ENCODE peak calls at places on chromosomes 1 and 21, in eight cellular contexts. P is stomach; D is MM.1S; N is lung; U is CD8-positive, alpha-beta T cell; L is K562; Z is gastrocnemius medialis; I is fibroblast of lung. F is an unnamed sample. For H3K27me3, the result is how much of the 10 kb centered on the place peaks cover.

GRCh38 chr1:84782311-84782771 is 92.1 kb upstream of the SSX2IP start:
- DNase-seq in P (peak), D (peak), N (peak), U (peak), L (peak), Z (no peak), I (peak), F (peak)

GRCh38 chr1:41449326-41449921 is 35.1 kb downstream of the EDN2 start:
- DNase-seq in P (no peak), D (no peak), N (no peak), U (no peak), L (no peak), Z (no peak), I (no peak), F (no peak)

GRCh38 chr1:64969305-64970066 is 3.1 kb upstream of the JAK1 start:
- DNase-seq in P (no peak), D (no peak), N (no peak), U (no peak), L (peak), Z (no peak), I (peak), F (no peak)

GRCh38 chr1:44293761-44294315 is 61.2 kb downstream of the ERI3 start:
- DNase-seq in P (peak), D (no peak), N (no peak), U (no peak), L (no peak), Z (peak), I (no peak), F (no peak)

GRCh38 chr1:19720973-19721372 is 56.3 kb downstream of the HTR6 start:
- DNase-seq in P (no peak), D (no peak), N (no peak), U (no peak), L (no peak), Z (no peak), I (no peak), F (no peak)

GRCh38 chr1:42014823-42015222 is 96.1 kb upstream of the HIVEP3 start:
- DNase-seq in P (no peak), D (no peak), N (no peak), U (no peak), L (no peak), Z (no peak), I (no peak), F (no peak)

GRCh38 chr1:24805534-24806301 is 60.5 kb downstream of the CLIC4 start:
- DNase-seq in P (no peak), D (no peak), N (no peak), U (no peak), L (no peak), Z (peak), I (peak), F (no peak)

GRCh38 chr1:217134857-217135568 is 411.8 kb upstream of the ESRRG start:
- DNase-seq in P (no peak), D (peak), N (no peak), U (no peak), L (no peak), Z (no peak), I (peak), F (no peak)

GRCh38 chr21:45207839-45208626 is 79.7 kb downstream of the POFUT2 start:
- DNase-seq in P (no peak), D (no peak), N (no peak), U (no peak), L (no peak), Z (no peak), I (no peak), F (no peak)

GRCh38 chr1:103275725-103276124 is 167.4 kb upstream of the COL11A1 start:
- DNase-seq in P (no peak), D (no peak), N (no peak), U (no peak), L (no peak), Z (no peak), I (peak), F (no peak)

GRCh38 chr1:41164727-41165126 is 77.4 kb downstream of the SCMH1 start:
- DNase-seq in P (no peak), D (no peak), N (no peak), U (no peak), L (no peak), Z (no peak), I (no peak), F (no peak)

GRCh38 chr1:66751160-66751559 is 1.1 kb upstream of the DYNLT5 start:
- DNase-seq in P (no peak), D (no peak), N (no peak), U (no peak), L (no peak), Z (no peak), I (no peak), F (no peak)

GRCh38 chr1:176880954-176881595 is 283.4 kb downstream of the ASTN1 start:
- DNase-seq in P (peak), D (peak), N (peak), U (no peak), L (peak), Z (peak), I (peak), F (no peak)

GRCh38 chr1:223609961-223610360 is 55.5 kb downstream of the CAPN8 start:
- DNase-seq in P (no peak), D (no peak), N (no peak), U (no peak), L (no peak), Z (no peak), I (no peak), F (no peak)

GRCh38 chr1:170126691-170127090 is 19.1 kb upstream of the NTMT2 start:
- DNase-seq in P (no peak), D (no peak), N (no peak), U (no peak), L (no peak), Z (no peak), I (peak), F (peak)

GRCh38 chr1:44664730-44665370 is 9.4 kb downstream of the TMEM53 start:
- DNase-seq in P (no peak), D (no peak), N (no peak), U (no peak), L (no peak), Z (no peak), I (no peak), F (no peak)

GRCh38 chr1:176515310-176515709 is 52.3 kb downstream of the PAPPA2 start:
- DNase-seq in P (no peak), D (no peak), N (no peak), U (no peak), L (no peak), Z (peak), I (no peak), F (no peak)

GRCh38 chr21:34630536-34631143 is 15.7 kb upstream of the RCAN1 start:
- DNase-seq in P (no peak), D (peak), N (no peak), U (no peak), L (peak), Z (no peak), I (peak), F (no peak)

GRCh38 chr1:21669287-21670058 is at the start of gene RAP1GAP:
- DNase-seq in P (peak), D (no peak), N (no peak), U (no peak), L (peak), Z (no peak), I (no peak), F (no peak)

GRCh38 chr1:91894036-91894761 is 8.2 kb upstream of the TGFBR3 start:
- DNase-seq in P (no peak), D (no peak), N (no peak), U (no peak), L (no peak), Z (no peak), I (peak), F (no peak)

GRCh38 chr1:6580588-6581270 is 935 bp downstream of the ZBTB48 start:
- DNase-seq in P (no peak), D (no peak), N (no peak), U (no peak), L (peak), Z (no peak), I (no peak), F (no peak)

GRCh38 chr1:239421810-239422209 is 35.4 kb downstream of the CHRM3 start:
- DNase-seq in P (no peak), D (no peak), N (no peak), U (no peak), L (no peak), Z (no peak), I (no peak), F (no peak)

GRCh38 chr1:79197421-79197820 is 190.9 kb upstream of the ADGRL4 start:
- DNase-seq in P (no peak), D (no peak), N (no peak), U (no peak), L (no peak), Z (no peak), I (peak), F (no peak)

GRCh38 chr1:194339451-194339850 is 1153.0 kb upstream of the B3GALT2 start:
- DNase-seq in P (no peak), D (no peak), N (no peak), U (no peak), L (no peak), Z (no peak), I (no peak), F (no peak)

GRCh38 chr1:212635141-212635601 is 26.6 kb downstream of the ATF3 start:
- DNase-seq in P (no peak), D (peak), N (no peak), U (no peak), L (no peak), Z (no peak), I (peak), F (peak)

GRCh38 chr1:16178596-16179497 is 23.0 kb upstream of the EPHA2 start:
- DNase-seq in P (peak), D (no peak), N (peak), U (no peak), L (no peak), Z (no peak), I (no peak), F (no peak)

GRCh38 chr1:91885331-91885715 is 628 bp downstream of the TGFBR3 start:
- DNase-seq in P (peak), D (peak), N (peak), U (no peak), L (peak), Z (no peak), I (no peak), F (peak)

GRCh38 chr1:224498574-224499170 is 64.1 kb upstream of the WDR26 start:
- DNase-seq in P (no peak), D (no peak), N (no peak), U (no peak), L (no peak), Z (no peak), I (peak), F (no peak)

GRCh38 chr1:81304187-81304586 is 496.5 kb upstream of the ADGRL2 start:
- DNase-seq in P (no peak), D (no peak), N (no peak), U (no peak), L (no peak), Z (no peak), I (peak), F (no peak)

GRCh38 chr1:38119000-38119399 is 72.4 kb upstream of the POU3F1 start:
- DNase-seq in P (no peak), D (no peak), N (no peak), U (no peak), L (no peak), Z (no peak), I (no peak), F (no peak)

GRCh38 chr21:34154878-34155277 is 81.5 kb downstream of the MRPS6 start:
- DNase-seq in P (no peak), D (no peak), N (no peak), U (no peak), L (no peak), Z (peak), I (no peak), F (no peak)

DNA sequence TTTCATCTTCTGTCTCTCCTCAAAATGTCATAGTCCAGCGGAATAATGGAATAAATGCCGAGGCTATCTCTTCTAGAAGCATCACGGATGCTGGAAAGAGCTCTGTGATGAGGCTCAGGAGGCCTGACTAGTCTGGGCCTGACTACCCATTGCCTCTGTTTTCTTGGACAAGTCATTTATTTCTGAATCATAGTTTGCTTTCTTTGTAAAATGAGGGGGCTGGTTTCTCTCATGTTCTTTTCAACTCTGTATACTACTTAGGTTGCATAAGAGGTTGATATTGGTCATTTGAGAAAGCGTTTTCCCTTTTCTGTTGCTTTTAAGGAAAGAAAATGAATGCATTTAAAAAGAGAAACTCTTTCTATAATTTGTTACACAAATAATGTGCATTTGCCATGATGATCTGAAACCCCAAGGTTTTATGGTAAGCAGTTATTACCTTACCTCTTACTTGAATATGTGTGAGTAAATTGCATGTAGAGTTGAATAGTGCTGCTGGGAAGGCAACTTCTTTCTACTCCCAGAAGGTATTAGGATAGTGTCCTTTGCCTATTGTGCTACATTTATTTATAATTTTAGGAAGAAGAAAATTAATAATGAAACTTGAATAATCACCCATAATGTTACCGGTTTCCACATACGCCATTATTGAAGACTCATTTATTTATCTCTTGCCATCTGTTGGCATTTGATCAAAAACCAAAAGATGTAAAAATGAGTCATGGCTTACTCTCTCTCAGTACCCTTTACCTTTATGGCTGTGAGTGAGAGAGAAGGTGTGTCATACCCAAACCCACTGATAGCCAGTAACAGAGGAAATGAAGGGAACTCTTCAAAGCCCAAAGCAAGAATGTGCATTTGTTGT is 179.1 kb downstream of the FASLG start:
- DNase-seq in P (no peak), D (no peak), N (no peak), U (no peak), L (no peak), Z (no peak), I (no peak), F (peak)
- H3K4me3 ChIP-seq in P (no peak), D (no peak), N (no peak), U (no peak), L (no peak), Z (no peak), I (no peak), F (no peak)

GRCh38 chr1:207918571-207918970 is 7.6 kb upstream of the CD34 start:
- DNase-seq in P (no peak), D (no peak), N (no peak), U (no peak), L (no peak), Z (no peak), I (no peak), F (no peak)

GRCh38 chr1:207919523-207920210 is 8.7 kb upstream of the CD34 start:
- DNase-seq in P (no peak), D (no peak), N (no peak), U (no peak), L (no peak), Z (no peak), I (peak), F (no peak)

GRCh38 chr1:207917086-207917485 is 6.2 kb upstream of the CD34 start:
- DNase-seq in P (no peak), D (no peak), N (no peak), U (no peak), L (no peak), Z (no peak), I (no peak), F (no peak)

GRCh38 chr1:207920481-207921050 is 9.6 kb upstream of the CD34 start:
- DNase-seq in P (no peak), D (no peak), N (no peak), U (no peak), L (no peak), Z (no peak), I (no peak), F (no peak)

DNA sequence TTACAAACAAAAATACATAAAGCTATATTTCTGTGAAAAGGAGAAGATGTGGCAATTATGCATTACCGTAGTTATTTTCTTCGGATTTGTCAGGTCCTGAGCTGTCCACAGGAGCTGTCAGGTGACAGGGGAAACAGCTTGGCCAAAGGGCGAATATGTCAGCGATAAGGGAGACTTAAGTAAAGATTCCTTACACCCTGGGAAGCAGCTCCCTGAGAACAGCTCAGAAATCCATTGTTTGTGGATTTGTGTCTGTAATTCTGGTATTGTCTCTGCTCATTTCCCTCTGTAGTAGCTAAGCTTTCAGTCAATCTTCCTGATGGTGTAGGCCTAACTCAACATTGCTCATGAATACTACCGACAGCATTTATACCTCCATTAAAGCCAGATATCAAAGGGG is 7.1 kb upstream of the CD34 start:
- DNase-seq in P (no peak), D (no peak), N (no peak), U (no peak), L (no peak), Z (no peak), I (no peak), F (no peak)
- H3K27me3 ChIP-seq in P (under half), D (under half), N (under half), U (under half), L (under half), Z (under half), I (under half), F (under half)

GRCh38 chr1:30778979-30779293 is 21.4 kb upstream of the LAPTM5 start:
- DNase-seq in P (no peak), D (no peak), N (no peak), U (no peak), L (no peak), Z (no peak), I (no peak), F (no peak)

GRCh38 chr1:30778156-30778978 is 20.8 kb upstream of the LAPTM5 start:
- DNase-seq in P (peak), D (no peak), N (no peak), U (no peak), L (peak), Z (no peak), I (peak), F (no peak)

GRCh38 chr1:30777060-30777905 is 19.7 kb upstream of the LAPTM5 start:
- DNase-seq in P (no peak), D (no peak), N (no peak), U (no peak), L (peak), Z (no peak), I (no peak), F (no peak)

GRCh38 chr1:30776097-30777059 is 18.8 kb upstream of the LAPTM5 start:
- DNase-seq in P (no peak), D (no peak), N (no peak), U (no peak), L (no peak), Z (no peak), I (no peak), F (no peak)

DNA sequence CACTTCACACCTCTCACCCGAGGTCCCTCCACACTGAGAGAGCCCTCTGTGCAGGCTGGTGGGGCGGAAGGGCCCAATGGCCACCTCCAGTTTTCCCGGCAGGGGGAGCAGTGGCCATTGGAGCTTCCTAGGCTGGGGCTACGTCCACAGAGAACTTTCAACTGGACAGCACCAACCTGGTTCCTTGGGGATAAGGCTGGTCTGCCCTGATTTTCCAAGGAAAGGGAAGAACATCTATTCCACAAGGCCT is 20.3 kb upstream of the LAPTM5 start:
- DNase-seq in P (no peak), D (no peak), N (no peak), U (no peak), L (peak), Z (no peak), I (no peak), F (no peak)
- TF ChIP-seq CTCF in P (no peak), D (peak), N (no peak), U (no peak), L (peak), Z (no peak), I (peak), F (no peak)

DNA sequence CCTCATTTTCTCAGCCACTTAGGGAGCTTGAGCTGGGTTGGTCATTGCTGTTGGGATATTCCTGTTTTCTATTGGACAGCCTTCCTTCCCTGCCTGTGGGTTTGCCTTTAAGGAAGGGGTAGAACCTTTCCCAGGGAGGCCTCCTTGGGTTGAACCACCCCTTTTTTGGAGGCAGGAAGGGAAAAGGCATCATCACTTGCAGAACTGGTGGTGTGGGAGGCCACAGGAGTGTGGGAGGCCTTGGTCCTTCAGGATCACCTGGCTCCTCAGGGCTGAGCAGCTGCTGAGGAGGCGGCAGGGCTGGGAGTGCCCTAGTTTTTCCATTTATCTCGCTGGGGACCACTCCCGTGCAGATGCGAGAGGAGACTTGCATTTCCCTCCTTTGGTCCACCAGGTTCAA is 667 bp upstream of the CYB561D1 start:
- DNase-seq in P (no peak), D (no peak), N (no peak), U (no peak), L (no peak), Z (no peak), I (no peak), F (no peak)
- H3K4me3 ChIP-seq in P (no peak), D (no peak), N (no peak), U (no peak), L (peak), Z (peak), I (no peak), F (no peak)

DNA sequence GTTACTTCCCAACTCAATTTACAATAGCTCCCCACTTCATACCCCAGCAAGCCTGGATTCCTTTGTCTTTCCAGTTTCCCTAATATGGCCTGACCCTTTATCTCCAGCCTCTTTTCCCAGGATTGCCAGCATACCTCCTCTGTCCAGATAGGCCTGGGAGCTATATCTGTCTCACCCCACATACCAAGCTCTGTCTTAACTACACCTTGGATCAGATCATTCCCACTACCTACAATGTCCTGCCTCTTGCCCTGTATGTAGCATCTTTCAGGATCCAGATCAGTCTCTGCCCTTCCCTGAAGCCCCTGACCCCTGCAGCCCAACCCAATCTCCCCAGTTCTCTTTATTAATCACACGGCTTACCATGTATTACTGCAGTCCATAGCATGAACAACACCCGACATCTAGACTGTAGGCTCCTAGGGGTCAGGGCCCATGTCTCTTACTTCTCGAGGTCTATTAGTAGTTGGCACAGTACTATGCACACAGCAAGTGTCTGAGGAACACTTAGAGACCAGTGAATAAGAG is 26.9 kb downstream of the CAMK1G start:
- DNase-seq in P (no peak), D (no peak), N (no peak), U (no peak), L (no peak), Z (no peak), I (no peak), F (no peak)
- H3K27me3 ChIP-seq in P (under half), D (under half), N (under half), U (under half), L (half or more), Z (under half), I (under half), F (under half)